ENCODE peak calls at places on chromosomes 4 and X, in five cellular contexts. P is adrenal gland, H is left ventricle myocardium inferior, G is osteoblast, U is body of pancreas. N is an unnamed sample.

GRCh38 chr4:141130947-141131545 is 2.2 kb downstream of the RNF150 start:
- DNase-seq in P (no peak), H (no peak), G (peak; percentile 77), U (no peak), N (no peak)

GRCh38 chr4:108940086-108941033 is 177.5 kb upstream of the ETNPPL start:
- DNase-seq in P (no peak), H (no peak), G (no peak), U (no peak), N (no peak)

GRCh38 chr4:177315767-177316490 is 6.3 kb downstream of the NEIL3 start:
- DNase-seq in P (no peak), H (no peak), G (no peak), U (no peak), N (no peak)

GRCh38 chr4:134202557-134202956 is 968 bp upstream of the PABPC4L start:
- DNase-seq in P (no peak), H (no peak), G (no peak), U (peak; percentile 9), N (peak; percentile 13)

GRCh38 chr4:20219526-20219925 is 32.2 kb upstream of the SLIT2 start:
- DNase-seq in P (no peak), H (no peak), G (no peak), U (no peak), N (no peak)

GRCh38 chr4:2805712-2806391 is 13.0 kb downstream of the SH3BP2 start:
- DNase-seq in P (peak; percentile 43), H (peak; percentile 80), G (peak; percentile 49), U (peak; percentile 84), N (no peak)

GRCh38 chr4:76626686-76627465 is 191.8 kb downstream of the SHROOM3 start:
- DNase-seq in P (no peak), H (no peak), G (peak; percentile 50), U (no peak), N (no peak)

GRCh38 chrX:13110427-13111324 is 66.3 kb upstream of the FAM9C start:
- DNase-seq in P (peak; percentile 70), H (peak; percentile 45), G (no peak), U (peak; percentile 50), N (no peak)

GRCh38 chrX:9308426-9308825 is 156.4 kb upstream of the TBL1X start:
- DNase-seq in P (no peak), H (no peak), G (peak; percentile 80), U (no peak), N (no peak)

GRCh38 chrX:31128849-31129248 is 57.0 kb upstream of the FTHL17 start:
- DNase-seq in P (no peak), H (no peak), G (no peak), U (no peak), N (no peak)
- TF ChIP-seq CTCF in P (no peak), H (no peak), G (no peak), U (no peak), N (no peak)

GRCh38 chr4:174764105-174764729 is 64.8 kb downstream of the GLRA3 start:
- DNase-seq in P (no peak), H (no peak), G (peak; percentile 13), U (no peak), N (no peak)
- TF ChIP-seq CTCF in P (peak; percentile 50), H (peak; percentile 62), G (peak; percentile 62), U (peak; percentile 54), N (no peak)

DNA sequence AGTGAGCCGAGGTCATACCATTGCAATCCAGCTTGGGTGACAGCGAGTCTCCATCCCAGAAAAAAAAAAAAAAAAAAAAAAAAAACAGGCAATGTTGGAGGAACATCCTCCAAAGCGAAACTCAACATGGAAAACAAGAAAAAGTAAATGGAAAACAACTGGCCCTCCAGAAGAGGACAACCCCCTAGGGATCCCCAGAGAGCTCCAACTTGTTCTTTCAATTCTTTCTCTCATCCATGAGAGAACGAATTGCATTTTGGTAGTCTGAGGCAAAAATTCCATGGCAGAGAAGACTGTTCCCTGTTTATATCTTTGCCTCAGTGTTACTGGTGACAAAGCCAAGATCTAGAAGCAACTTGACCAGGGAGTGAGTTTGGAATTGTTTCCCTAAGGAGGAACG is 49.8 kb downstream of the OPHN1 start:
- DNase-seq in P (no peak), H (no peak), G (no peak), U (no peak), N (no peak)
- TF ChIP-seq CTCF in P (no peak), H (no peak), G (no peak), U (no peak), N (no peak)

GRCh38 chr4:186946140-186946539 is 222.5 kb upstream of the FAT1 start:
- DNase-seq in P (peak; percentile 33), H (no peak), G (no peak), U (peak; percentile 82), N (no peak)

GRCh38 chr4:186949847-186950246 is 226.2 kb upstream of the FAT1 start:
- DNase-seq in P (no peak), H (no peak), G (no peak), U (peak; percentile 67), N (no peak)

GRCh38 chr4:186952709-186953108 is 229.1 kb upstream of the FAT1 start:
- DNase-seq in P (no peak), H (no peak), G (no peak), U (no peak), N (no peak)

GRCh38 chr4:186946682-186947294 is 223.1 kb upstream of the FAT1 start:
- DNase-seq in P (no peak), H (no peak), G (no peak), U (peak; percentile 88), N (no peak)

DNA sequence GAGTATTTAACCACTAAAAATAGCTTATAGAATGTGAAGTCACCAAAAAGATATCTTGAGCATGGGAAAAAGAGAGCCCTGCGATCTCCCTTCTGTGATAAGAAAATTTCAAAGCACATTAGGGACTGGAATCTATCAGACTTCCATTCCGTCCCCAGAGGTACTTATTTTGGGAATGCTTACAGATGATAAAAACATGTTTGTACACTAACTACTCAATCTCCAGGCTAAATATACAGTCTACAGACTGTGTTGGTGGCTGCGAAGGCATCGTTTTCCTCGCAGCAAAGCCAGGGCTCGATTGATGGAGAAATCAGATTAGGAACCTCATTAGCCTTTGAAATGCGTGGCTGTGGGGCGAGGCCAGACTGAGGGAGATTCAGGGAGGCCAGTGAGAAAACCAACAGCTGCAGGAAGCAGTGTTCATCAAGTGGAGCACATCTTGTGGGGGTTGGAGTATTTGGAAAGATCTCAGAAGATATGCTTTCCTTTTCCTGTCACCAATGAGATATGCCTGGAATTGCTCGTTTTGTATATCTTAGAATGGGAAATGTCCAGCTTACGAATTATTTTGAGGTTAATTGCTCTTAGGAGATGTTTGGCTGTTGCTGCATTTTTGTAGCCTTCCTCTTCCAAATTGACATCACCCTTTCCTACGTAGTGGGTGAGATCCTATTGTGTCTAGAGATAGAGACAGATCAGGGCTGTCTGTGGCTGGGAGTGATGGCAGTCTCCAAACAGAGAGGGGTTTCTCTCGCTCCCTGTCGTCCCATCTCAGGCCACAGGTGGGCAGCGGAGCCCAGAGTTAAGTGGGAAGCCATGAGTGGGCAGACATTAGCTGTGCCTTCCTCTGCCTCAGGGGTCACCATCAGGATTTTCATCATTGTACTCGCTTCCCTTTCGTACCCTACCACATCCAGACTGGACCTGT is 225.0 kb upstream of the FAT1 start:
- DNase-seq in P (no peak), H (no peak), G (peak; percentile 31), U (peak; percentile 83), N (no peak)
- TF ChIP-seq CTCF in P (no peak), H (peak; percentile 34), G (peak; percentile 62), U (no peak), N (no peak)

GRCh38 chr4:139568206-139568969 is 12.4 kb upstream of the SETD7 start:
- DNase-seq in P (no peak), H (no peak), G (no peak), U (no peak), N (no peak)
- TF ChIP-seq CTCF in P (no peak), H (no peak), G (no peak), U (no peak), N (no peak)

GRCh38 chr4:182548156-182548555 is 305.0 kb downstream of the TENM3 start:
- DNase-seq in P (no peak), H (no peak), G (no peak), U (no peak), N (no peak)
- TF ChIP-seq CTCF in P (no peak), H (no peak), G (no peak), U (no peak), N (no peak)

GRCh38 chr4:15197005-15197404 is 194.7 kb downstream of the CPEB2 start:
- DNase-seq in P (no peak), H (no peak), G (peak; percentile 43), U (no peak), N (no peak)

GRCh38 chr4:15198070-15198727 is 195.9 kb downstream of the CPEB2 start:
- DNase-seq in P (no peak), H (peak; percentile 18), G (no peak), U (no peak), N (no peak)

GRCh38 chr4:15188581-15189539 is 186.6 kb downstream of the CPEB2 start:
- DNase-seq in P (no peak), H (no peak), G (no peak), U (no peak), N (no peak)

GRCh38 chr4:15194520-15194919 is 192.2 kb downstream of the CPEB2 start:
- DNase-seq in P (no peak), H (no peak), G (no peak), U (no peak), N (no peak)
- TF ChIP-seq CTCF in P (no peak), H (no peak), G (no peak), U (no peak), N (no peak)

GRCh38 chr4:101230806-101231426 is 116.4 kb downstream of the PPP3CA start:
- DNase-seq in P (no peak), H (no peak), G (no peak), U (no peak), N (no peak)
- TF ChIP-seq CTCF in P (no peak), H (no peak), G (peak; percentile 29), U (no peak), N (no peak)

N was measured in ovary.